ENCODE peak calls at places on chromosomes 4 and X, in four cellular contexts. One of them, this sample, is unnamed.

GRCh38 chr4:101813604-101814003 is 23.1 kb downstream of the BANK1 start:
- DNase-seq in CD8-positive, alpha-beta memory T cell: no peak
- DNase-seq in astrocyte: no peak
- DNase-seq in CD4-positive, alpha-beta T cell: no peak
- DNase-seq in this sample: no peak

GRCh38 chr4:90786602-90787001 is 659.4 kb downstream of the CCSER1 start:
- DNase-seq in CD8-positive, alpha-beta memory T cell: no peak
- DNase-seq in astrocyte: no peak
- DNase-seq in CD4-positive, alpha-beta T cell: no peak
- DNase-seq in this sample: no peak

GRCh38 chr4:47642985-47643745 is 158.1 kb downstream of the ATP10D start:
- DNase-seq in CD8-positive, alpha-beta memory T cell: no peak
- DNase-seq in astrocyte: peak
- DNase-seq in CD4-positive, alpha-beta T cell: no peak
- DNase-seq in this sample: no peak

GRCh38 chrX:41377624-41378023 is 43.7 kb downstream of the DDX3X start:
- DNase-seq in CD8-positive, alpha-beta memory T cell: no peak
- DNase-seq in astrocyte: peak
- DNase-seq in CD4-positive, alpha-beta T cell: no peak
- DNase-seq in this sample: no peak

GRCh38 chrX:39162322-39162721 is 361.1 kb downstream of the MID1IP1 start:
- DNase-seq in CD8-positive, alpha-beta memory T cell: no peak
- DNase-seq in astrocyte: no peak
- DNase-seq in CD4-positive, alpha-beta T cell: no peak
- DNase-seq in this sample: peak

GRCh38 chr4:126265880-126266279 is 951.1 kb downstream of the FAT4 start:
- DNase-seq in CD8-positive, alpha-beta memory T cell: no peak
- DNase-seq in astrocyte: no peak
- DNase-seq in CD4-positive, alpha-beta T cell: no peak
- DNase-seq in this sample: no peak

GRCh38 chrX:40550069-40550468 is 30.7 kb upstream of the ATP6AP2 start:
- DNase-seq in CD8-positive, alpha-beta memory T cell: no peak
- DNase-seq in astrocyte: no peak
- DNase-seq in CD4-positive, alpha-beta T cell: no peak
- DNase-seq in this sample: no peak

GRCh38 chr4:185202984-185203379 is 818 bp downstream of the CFAP97 start:
- DNase-seq in CD8-positive, alpha-beta memory T cell: peak
- DNase-seq in astrocyte: no peak
- DNase-seq in CD4-positive, alpha-beta T cell: no peak
- DNase-seq in this sample: no peak

GRCh38 chrX:24100713-24101112 is 46.0 kb downstream of the EIF2S3 start:
- DNase-seq in CD8-positive, alpha-beta memory T cell: no peak
- DNase-seq in astrocyte: peak
- DNase-seq in CD4-positive, alpha-beta T cell: no peak
- DNase-seq in this sample: no peak

GRCh38 chrX:69186651-69187050 is 21.4 kb upstream of the PJA1 start:
- DNase-seq in CD8-positive, alpha-beta memory T cell: no peak
- DNase-seq in astrocyte: no peak
- DNase-seq in CD4-positive, alpha-beta T cell: no peak
- DNase-seq in this sample: no peak

GRCh38 chr4:73676881-73677323 is 56.7 kb upstream of the RASSF6 start:
- DNase-seq in CD8-positive, alpha-beta memory T cell: no peak
- DNase-seq in astrocyte: peak
- DNase-seq in CD4-positive, alpha-beta T cell: no peak
- DNase-seq in this sample: no peak

GRCh38 chr4:15755321-15755750 is 22.8 kb upstream of the CD38 start:
- DNase-seq in CD8-positive, alpha-beta memory T cell: no peak
- DNase-seq in astrocyte: peak
- DNase-seq in CD4-positive, alpha-beta T cell: no peak
- DNase-seq in this sample: peak

GRCh38 chr4:173794662-173795061 is 264.6 kb upstream of the HAND2 start:
- DNase-seq in CD8-positive, alpha-beta memory T cell: no peak
- DNase-seq in astrocyte: peak
- DNase-seq in CD4-positive, alpha-beta T cell: no peak
- DNase-seq in this sample: no peak

GRCh38 chr4:115159141-115159540 is 45.7 kb upstream of the NDST4 start:
- DNase-seq in CD8-positive, alpha-beta memory T cell: no peak
- DNase-seq in astrocyte: peak
- DNase-seq in CD4-positive, alpha-beta T cell: no peak
- DNase-seq in this sample: no peak

GRCh38 chr4:8747896-8748575 is 123.6 kb downstream of the HMX1 start:
- DNase-seq in CD8-positive, alpha-beta memory T cell: peak
- DNase-seq in astrocyte: no peak
- DNase-seq in CD4-positive, alpha-beta T cell: no peak
- DNase-seq in this sample: no peak

GRCh38 chr4:15769202-15769601 is 8.9 kb upstream of the CD38 start:
- DNase-seq in CD8-positive, alpha-beta memory T cell: no peak
- DNase-seq in astrocyte: no peak
- DNase-seq in CD4-positive, alpha-beta T cell: no peak
- DNase-seq in this sample: no peak

GRCh38 chr4:184617611-184618196 is 31.5 kb downstream of the CASP3 start:
- DNase-seq in CD8-positive, alpha-beta memory T cell: no peak
- DNase-seq in astrocyte: no peak
- DNase-seq in CD4-positive, alpha-beta T cell: no peak
- DNase-seq in this sample: no peak

GRCh38 chrX:73214366-73215094 is at the start of gene NAP1L2:
- DNase-seq in CD8-positive, alpha-beta memory T cell: peak
- DNase-seq in astrocyte: peak
- DNase-seq in CD4-positive, alpha-beta T cell: peak
- DNase-seq in this sample: peak

DNA sequence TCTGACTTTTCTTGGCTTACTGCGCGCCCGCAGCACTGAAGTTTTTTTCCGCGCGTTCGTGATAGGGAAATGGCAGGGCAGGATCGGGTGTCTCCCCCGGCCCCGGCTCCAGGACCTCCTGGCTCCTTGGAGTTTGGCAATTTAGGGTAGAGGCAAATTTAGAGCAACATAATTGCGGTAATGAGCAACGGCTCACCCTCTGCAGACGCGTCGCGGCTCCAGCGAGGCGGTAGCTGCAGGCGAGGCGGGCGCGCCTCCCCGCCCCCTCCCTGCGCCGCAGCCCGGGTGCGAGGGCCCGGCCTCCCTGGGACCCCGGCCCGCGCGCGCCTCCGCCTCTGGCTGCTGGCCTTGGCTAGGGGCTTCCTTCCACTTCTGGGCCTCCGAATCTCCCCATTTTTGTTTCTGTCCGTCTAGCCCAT is 6.2 kb downstream of the MSX1 start:
- DNase-seq in CD8-positive, alpha-beta memory T cell: no peak
- DNase-seq in astrocyte: no peak
- DNase-seq in CD4-positive, alpha-beta T cell: no peak
- DNase-seq in this sample: no peak
- H3K27ac ChIP-seq in CD8-positive, alpha-beta memory T cell: no peak
- H3K27ac ChIP-seq in astrocyte: no peak
- H3K27ac ChIP-seq in CD4-positive, alpha-beta T cell: no peak
- H3K27ac ChIP-seq in this sample: no peak

GRCh38 chrX:48737940-48738339 is 23.6 kb upstream of the GLOD5 start:
- DNase-seq in CD8-positive, alpha-beta memory T cell: no peak
- DNase-seq in astrocyte: no peak
- DNase-seq in CD4-positive, alpha-beta T cell: no peak
- DNase-seq in this sample: no peak
- H3K27ac ChIP-seq in CD8-positive, alpha-beta memory T cell: peak
- H3K27ac ChIP-seq in astrocyte: peak
- H3K27ac ChIP-seq in CD4-positive, alpha-beta T cell: peak
- H3K27ac ChIP-seq in this sample: peak

DNA sequence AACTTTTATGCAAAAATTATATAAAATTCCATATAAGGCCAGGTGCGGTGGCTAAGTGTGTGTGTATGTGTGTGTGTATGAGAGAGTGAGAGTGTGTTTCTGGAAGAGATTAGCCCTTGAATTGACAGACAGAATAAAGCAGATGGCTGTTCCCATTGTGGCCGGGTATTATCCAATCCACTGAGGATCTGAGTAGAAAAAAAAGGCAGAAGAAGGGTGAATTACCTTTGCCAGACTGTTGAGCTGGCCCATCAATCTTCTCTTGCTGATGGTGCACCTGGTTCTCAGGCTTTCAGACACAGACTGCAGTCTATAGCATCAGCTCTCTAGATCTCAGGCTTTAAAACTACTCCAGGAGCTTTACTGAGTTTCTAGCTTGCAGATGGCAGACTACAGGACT is 92.2 kb upstream of the SLIT2 start:
- DNase-seq in CD8-positive, alpha-beta memory T cell: no peak
- DNase-seq in astrocyte: no peak
- DNase-seq in CD4-positive, alpha-beta T cell: no peak
- DNase-seq in this sample: no peak
- H3K27ac ChIP-seq in CD8-positive, alpha-beta memory T cell: no peak
- H3K27ac ChIP-seq in astrocyte: no peak
- H3K27ac ChIP-seq in CD4-positive, alpha-beta T cell: no peak
- H3K27ac ChIP-seq in this sample: no peak

GRCh38 chr4:86331362-86331761 is 28.5 kb downstream of the MAPK10 start:
- DNase-seq in CD8-positive, alpha-beta memory T cell: no peak
- DNase-seq in astrocyte: no peak
- DNase-seq in CD4-positive, alpha-beta T cell: no peak
- DNase-seq in this sample: no peak
- H3K27ac ChIP-seq in CD8-positive, alpha-beta memory T cell: no peak
- H3K27ac ChIP-seq in astrocyte: no peak
- H3K27ac ChIP-seq in CD4-positive, alpha-beta T cell: no peak
- H3K27ac ChIP-seq in this sample: no peak

GRCh38 chr4:71011451-71011850 is 18.0 kb downstream of the DCK start:
- DNase-seq in CD8-positive, alpha-beta memory T cell: no peak
- DNase-seq in astrocyte: no peak
- DNase-seq in CD4-positive, alpha-beta T cell: no peak
- DNase-seq in this sample: no peak

GRCh38 chr4:71004281-71004851 is 10.9 kb downstream of the DCK start:
- DNase-seq in CD8-positive, alpha-beta memory T cell: peak
- DNase-seq in astrocyte: no peak
- DNase-seq in CD4-positive, alpha-beta T cell: no peak
- DNase-seq in this sample: peak

GRCh38 chr4:71006203-71006907 is 12.9 kb downstream of the DCK start:
- DNase-seq in CD8-positive, alpha-beta memory T cell: no peak
- DNase-seq in astrocyte: no peak
- DNase-seq in CD4-positive, alpha-beta T cell: no peak
- DNase-seq in this sample: peak

GRCh38 chr4:71009796-71010588 is 16.5 kb downstream of the DCK start:
- DNase-seq in CD8-positive, alpha-beta memory T cell: no peak
- DNase-seq in astrocyte: peak
- DNase-seq in CD4-positive, alpha-beta T cell: no peak
- DNase-seq in this sample: peak

GRCh38 chr4:71009091-71009490 is 15.6 kb downstream of the DCK start:
- DNase-seq in CD8-positive, alpha-beta memory T cell: no peak
- DNase-seq in astrocyte: peak
- DNase-seq in CD4-positive, alpha-beta T cell: no peak
- DNase-seq in this sample: no peak
- H3K27ac ChIP-seq in CD8-positive, alpha-beta memory T cell: no peak
- H3K27ac ChIP-seq in astrocyte: peak
- H3K27ac ChIP-seq in CD4-positive, alpha-beta T cell: no peak
- H3K27ac ChIP-seq in this sample: peak

DNA sequence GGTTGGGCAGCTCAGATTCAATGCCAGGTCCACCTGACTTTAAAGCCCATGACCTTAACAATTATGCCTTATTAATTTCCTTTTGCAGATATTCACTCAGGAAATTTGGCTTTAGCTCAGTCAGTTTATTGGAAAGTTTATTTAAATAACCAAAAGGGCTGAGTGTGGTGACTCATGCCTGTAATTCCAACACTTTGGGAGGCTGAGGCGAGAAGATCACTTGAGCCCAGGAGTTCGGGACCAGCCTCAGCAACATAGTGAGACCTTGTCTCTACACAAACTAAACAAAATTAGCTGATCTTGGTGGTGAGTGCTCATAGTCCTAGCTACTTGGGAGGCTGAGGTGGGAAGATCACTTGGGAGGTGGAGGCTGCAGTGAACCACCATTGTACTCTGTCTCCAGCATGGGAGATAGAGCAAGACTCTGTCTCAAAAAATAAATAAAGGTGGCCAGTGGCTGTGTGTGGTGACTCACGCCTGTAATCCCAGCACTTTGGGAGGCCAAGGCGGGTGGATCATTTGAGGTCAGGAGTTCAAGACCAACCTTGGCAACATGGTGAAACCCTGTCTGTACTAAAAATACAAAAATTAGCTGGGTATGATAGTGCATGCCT is 43.3 kb downstream of the RHOH start:
- DNase-seq in CD8-positive, alpha-beta memory T cell: no peak
- DNase-seq in astrocyte: no peak
- DNase-seq in CD4-positive, alpha-beta T cell: no peak
- DNase-seq in this sample: no peak
- H3K27ac ChIP-seq in CD8-positive, alpha-beta memory T cell: peak
- H3K27ac ChIP-seq in astrocyte: no peak
- H3K27ac ChIP-seq in CD4-positive, alpha-beta T cell: peak
- H3K27ac ChIP-seq in this sample: peak

GRCh38 chr4:140212646-140213045 is 58.7 kb upstream of the MAML3 start:
- DNase-seq in CD8-positive, alpha-beta memory T cell: no peak
- DNase-seq in astrocyte: no peak
- DNase-seq in CD4-positive, alpha-beta T cell: no peak
- DNase-seq in this sample: no peak
- H3K27ac ChIP-seq in CD8-positive, alpha-beta memory T cell: no peak
- H3K27ac ChIP-seq in astrocyte: no peak
- H3K27ac ChIP-seq in CD4-positive, alpha-beta T cell: no peak
- H3K27ac ChIP-seq in this sample: no peak

DNA sequence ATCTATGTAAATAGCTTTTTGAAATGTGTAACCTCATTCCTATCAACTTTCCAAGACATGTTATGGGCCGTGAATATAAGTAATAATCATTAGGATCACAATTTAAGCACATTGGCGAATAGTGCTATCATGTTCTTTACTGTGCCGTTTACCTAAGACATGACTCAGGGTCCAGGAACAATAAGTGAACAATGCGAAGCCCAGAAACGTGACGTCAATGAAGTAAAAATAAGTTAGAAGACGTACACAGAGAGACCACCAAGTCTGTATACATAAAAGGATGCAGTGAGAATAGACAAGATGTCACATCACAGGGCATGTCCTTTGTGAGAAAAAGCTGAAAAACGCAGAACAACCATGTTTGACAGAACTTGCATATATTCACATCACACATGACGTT is 49.3 kb upstream of the FAT1 start:
- DNase-seq in CD8-positive, alpha-beta memory T cell: no peak
- DNase-seq in astrocyte: peak
- DNase-seq in CD4-positive, alpha-beta T cell: no peak
- DNase-seq in this sample: no peak
- H3K27ac ChIP-seq in CD8-positive, alpha-beta memory T cell: no peak
- H3K27ac ChIP-seq in astrocyte: no peak
- H3K27ac ChIP-seq in CD4-positive, alpha-beta T cell: no peak
- H3K27ac ChIP-seq in this sample: no peak

GRCh38 chr4:176753049-176753448 is 39.7 kb downstream of the VEGFC start:
- DNase-seq in CD8-positive, alpha-beta memory T cell: no peak
- DNase-seq in astrocyte: peak
- DNase-seq in CD4-positive, alpha-beta T cell: no peak
- DNase-seq in this sample: no peak
- H3K27ac ChIP-seq in CD8-positive, alpha-beta memory T cell: no peak
- H3K27ac ChIP-seq in astrocyte: peak
- H3K27ac ChIP-seq in CD4-positive, alpha-beta T cell: no peak
- H3K27ac ChIP-seq in this sample: no peak

GRCh38 chr4:182752158-182752910 is 164.9 kb downstream of the DCTD start:
- DNase-seq in CD8-positive, alpha-beta memory T cell: no peak
- DNase-seq in astrocyte: peak
- DNase-seq in CD4-positive, alpha-beta T cell: no peak
- DNase-seq in this sample: no peak
- H3K27ac ChIP-seq in CD8-positive, alpha-beta memory T cell: no peak
- H3K27ac ChIP-seq in astrocyte: peak
- H3K27ac ChIP-seq in CD4-positive, alpha-beta T cell: no peak
- H3K27ac ChIP-seq in this sample: no peak